ENCODE peak calls at places on chromosomes 6 and 20, in six cellular contexts. One of them, this sample, is unnamed.

GRCh38 chr6:155936127-155936526 is 480.5 kb upstream of the NOX3 start:
- DNase-seq in NCI-H345: no peak
- DNase-seq in LoVo: no peak
- DNase-seq in activated CD8-positive, alpha-beta memory T cell treated with anti-CD3 and anti-CD28 coated beads, Interleukin-2, amount 50 U/mL, for 4 hours: no peak
- DNase-seq in HTR-8/SVneo: no peak
- DNase-seq in T-cell: no peak
- DNase-seq in this sample: no peak

GRCh38 chr6:20933057-20933792 is 399.0 kb downstream of the CDKAL1 start:
- DNase-seq in NCI-H345: peak
- DNase-seq in LoVo: peak
- DNase-seq in activated CD8-positive, alpha-beta memory T cell treated with anti-CD3 and anti-CD28 coated beads, Interleukin-2, amount 50 U/mL, for 4 hours: no peak
- DNase-seq in HTR-8/SVneo: no peak
- DNase-seq in T-cell: no peak
- DNase-seq in this sample: peak

GRCh38 chr6:25934735-25935313 is 4.3 kb upstream of the SLC17A2 start:
- DNase-seq in NCI-H345: no peak
- DNase-seq in LoVo: no peak
- DNase-seq in activated CD8-positive, alpha-beta memory T cell treated with anti-CD3 and anti-CD28 coated beads, Interleukin-2, amount 50 U/mL, for 4 hours: no peak
- DNase-seq in HTR-8/SVneo: no peak
- DNase-seq in T-cell: no peak
- DNase-seq in this sample: no peak

GRCh38 chr6:125950293-125950692 is 6.3 kb upstream of the HINT3 start:
- DNase-seq in NCI-H345: no peak
- DNase-seq in LoVo: no peak
- DNase-seq in activated CD8-positive, alpha-beta memory T cell treated with anti-CD3 and anti-CD28 coated beads, Interleukin-2, amount 50 U/mL, for 4 hours: no peak
- DNase-seq in HTR-8/SVneo: peak
- DNase-seq in T-cell: no peak
- DNase-seq in this sample: no peak

GRCh38 chr6:37131104-37131959 is 38.6 kb upstream of the PIM1 start:
- DNase-seq in NCI-H345: no peak
- DNase-seq in LoVo: no peak
- DNase-seq in activated CD8-positive, alpha-beta memory T cell treated with anti-CD3 and anti-CD28 coated beads, Interleukin-2, amount 50 U/mL, for 4 hours: no peak
- DNase-seq in HTR-8/SVneo: no peak
- DNase-seq in T-cell: no peak
- DNase-seq in this sample: peak

GRCh38 chr6:163900570-163900969 is 486.1 kb downstream of the QKI start:
- DNase-seq in NCI-H345: no peak
- DNase-seq in LoVo: no peak
- DNase-seq in activated CD8-positive, alpha-beta memory T cell treated with anti-CD3 and anti-CD28 coated beads, Interleukin-2, amount 50 U/mL, for 4 hours: no peak
- DNase-seq in HTR-8/SVneo: no peak
- DNase-seq in T-cell: no peak
- DNase-seq in this sample: no peak

GRCh38 chr6:41723178-41723935 is 12.1 kb downstream of the TFEB start:
- DNase-seq in NCI-H345: no peak
- DNase-seq in LoVo: no peak
- DNase-seq in activated CD8-positive, alpha-beta memory T cell treated with anti-CD3 and anti-CD28 coated beads, Interleukin-2, amount 50 U/mL, for 4 hours: no peak
- DNase-seq in HTR-8/SVneo: peak
- DNase-seq in T-cell: no peak
- DNase-seq in this sample: peak

GRCh38 chr6:107154131-107154906 is 39.0 kb upstream of the BEND3 start:
- DNase-seq in NCI-H345: peak
- DNase-seq in LoVo: no peak
- DNase-seq in activated CD8-positive, alpha-beta memory T cell treated with anti-CD3 and anti-CD28 coated beads, Interleukin-2, amount 50 U/mL, for 4 hours: no peak
- DNase-seq in HTR-8/SVneo: no peak
- DNase-seq in T-cell: no peak
- DNase-seq in this sample: peak

GRCh38 chr6:74879234-74879633 is 326.6 kb downstream of the COL12A1 start:
- DNase-seq in NCI-H345: no peak
- DNase-seq in LoVo: no peak
- DNase-seq in activated CD8-positive, alpha-beta memory T cell treated with anti-CD3 and anti-CD28 coated beads, Interleukin-2, amount 50 U/mL, for 4 hours: no peak
- DNase-seq in HTR-8/SVneo: peak
- DNase-seq in T-cell: no peak
- DNase-seq in this sample: no peak

GRCh38 chr20:44264287-44264686 is 17.2 kb downstream of the GDAP1L1 start:
- DNase-seq in NCI-H345: no peak
- DNase-seq in LoVo: no peak
- DNase-seq in activated CD8-positive, alpha-beta memory T cell treated with anti-CD3 and anti-CD28 coated beads, Interleukin-2, amount 50 U/mL, for 4 hours: no peak
- DNase-seq in HTR-8/SVneo: no peak
- DNase-seq in T-cell: no peak
- DNase-seq in this sample: no peak

GRCh38 chr20:1178103-1178502 is 6.7 kb downstream of the TMEM74B start:
- DNase-seq in NCI-H345: no peak
- DNase-seq in LoVo: no peak
- DNase-seq in activated CD8-positive, alpha-beta memory T cell treated with anti-CD3 and anti-CD28 coated beads, Interleukin-2, amount 50 U/mL, for 4 hours: no peak
- DNase-seq in HTR-8/SVneo: no peak
- DNase-seq in T-cell: no peak
- DNase-seq in this sample: no peak

GRCh38 chr20:11852801-11853200 is 64.9 kb upstream of the BTBD3 start:
- DNase-seq in NCI-H345: no peak
- DNase-seq in LoVo: no peak
- DNase-seq in activated CD8-positive, alpha-beta memory T cell treated with anti-CD3 and anti-CD28 coated beads, Interleukin-2, amount 50 U/mL, for 4 hours: no peak
- DNase-seq in HTR-8/SVneo: peak
- DNase-seq in T-cell: no peak
- DNase-seq in this sample: no peak

GRCh38 chr6:138691595-138692057 is 81.9 kb upstream of the CCDC28A start:
- DNase-seq in NCI-H345: peak
- DNase-seq in LoVo: no peak
- DNase-seq in activated CD8-positive, alpha-beta memory T cell treated with anti-CD3 and anti-CD28 coated beads, Interleukin-2, amount 50 U/mL, for 4 hours: no peak
- DNase-seq in HTR-8/SVneo: peak
- DNase-seq in T-cell: no peak
- DNase-seq in this sample: peak

GRCh38 chr6:159978291-159979135 is 9.6 kb downstream of the IGF2R start:
- DNase-seq in NCI-H345: peak
- DNase-seq in LoVo: no peak
- DNase-seq in activated CD8-positive, alpha-beta memory T cell treated with anti-CD3 and anti-CD28 coated beads, Interleukin-2, amount 50 U/mL, for 4 hours: peak
- DNase-seq in HTR-8/SVneo: no peak
- DNase-seq in T-cell: no peak
- DNase-seq in this sample: peak

GRCh38 chr20:63134201-63134612 is 81.7 kb downstream of the YTHDF1 start:
- DNase-seq in NCI-H345: no peak
- DNase-seq in LoVo: no peak
- DNase-seq in activated CD8-positive, alpha-beta memory T cell treated with anti-CD3 and anti-CD28 coated beads, Interleukin-2, amount 50 U/mL, for 4 hours: no peak
- DNase-seq in HTR-8/SVneo: no peak
- DNase-seq in T-cell: no peak
- DNase-seq in this sample: no peak

GRCh38 chr6:43076928-43077809 is 1.1 kb downstream of the PTK7 start:
- DNase-seq in NCI-H345: peak
- DNase-seq in LoVo: no peak
- DNase-seq in activated CD8-positive, alpha-beta memory T cell treated with anti-CD3 and anti-CD28 coated beads, Interleukin-2, amount 50 U/mL, for 4 hours: no peak
- DNase-seq in HTR-8/SVneo: no peak
- DNase-seq in T-cell: no peak
- DNase-seq in this sample: peak

GRCh38 chr6:89028774-89029173 is 51.8 kb upstream of the PNRC1 start:
- DNase-seq in NCI-H345: no peak
- DNase-seq in LoVo: no peak
- DNase-seq in activated CD8-positive, alpha-beta memory T cell treated with anti-CD3 and anti-CD28 coated beads, Interleukin-2, amount 50 U/mL, for 4 hours: no peak
- DNase-seq in HTR-8/SVneo: no peak
- DNase-seq in T-cell: no peak
- DNase-seq in this sample: no peak

GRCh38 chr20:44091026-44091425 is 96.0 kb downstream of the JPH2 start:
- DNase-seq in NCI-H345: no peak
- DNase-seq in LoVo: no peak
- DNase-seq in activated CD8-positive, alpha-beta memory T cell treated with anti-CD3 and anti-CD28 coated beads, Interleukin-2, amount 50 U/mL, for 4 hours: no peak
- DNase-seq in HTR-8/SVneo: no peak
- DNase-seq in T-cell: no peak
- DNase-seq in this sample: no peak

GRCh38 chr20:42641886-42642285 is 547.8 kb downstream of the PTPRT start:
- DNase-seq in NCI-H345: no peak
- DNase-seq in LoVo: no peak
- DNase-seq in activated CD8-positive, alpha-beta memory T cell treated with anti-CD3 and anti-CD28 coated beads, Interleukin-2, amount 50 U/mL, for 4 hours: no peak
- DNase-seq in HTR-8/SVneo: no peak
- DNase-seq in T-cell: no peak
- DNase-seq in this sample: no peak

GRCh38 chr6:106527979-106528378 is 101.3 kb downstream of the RTN4IP1 start:
- DNase-seq in NCI-H345: no peak
- DNase-seq in LoVo: peak
- DNase-seq in activated CD8-positive, alpha-beta memory T cell treated with anti-CD3 and anti-CD28 coated beads, Interleukin-2, amount 50 U/mL, for 4 hours: no peak
- DNase-seq in HTR-8/SVneo: no peak
- DNase-seq in T-cell: no peak
- DNase-seq in this sample: no peak

GRCh38 chr20:2137552-2138201 is 36.0 kb downstream of the STK35 start:
- DNase-seq in NCI-H345: no peak
- DNase-seq in LoVo: no peak
- DNase-seq in activated CD8-positive, alpha-beta memory T cell treated with anti-CD3 and anti-CD28 coated beads, Interleukin-2, amount 50 U/mL, for 4 hours: no peak
- DNase-seq in HTR-8/SVneo: no peak
- DNase-seq in T-cell: no peak
- DNase-seq in this sample: no peak

GRCh38 chr6:85464722-85465150 is 14.9 kb downstream of the NT5E start:
- DNase-seq in NCI-H345: no peak
- DNase-seq in LoVo: peak
- DNase-seq in activated CD8-positive, alpha-beta memory T cell treated with anti-CD3 and anti-CD28 coated beads, Interleukin-2, amount 50 U/mL, for 4 hours: peak
- DNase-seq in HTR-8/SVneo: peak
- DNase-seq in T-cell: no peak
- DNase-seq in this sample: no peak

GRCh38 chr6:157211603-157212455 is 111.5 kb downstream of the TMEM242 start:
- DNase-seq in NCI-H345: peak
- DNase-seq in LoVo: no peak
- DNase-seq in activated CD8-positive, alpha-beta memory T cell treated with anti-CD3 and anti-CD28 coated beads, Interleukin-2, amount 50 U/mL, for 4 hours: no peak
- DNase-seq in HTR-8/SVneo: no peak
- DNase-seq in T-cell: no peak
- DNase-seq in this sample: peak

GRCh38 chr20:56628873-56629463 is at the start of gene TFAP2C:
- DNase-seq in NCI-H345: peak
- DNase-seq in LoVo: no peak
- DNase-seq in activated CD8-positive, alpha-beta memory T cell treated with anti-CD3 and anti-CD28 coated beads, Interleukin-2, amount 50 U/mL, for 4 hours: no peak
- DNase-seq in HTR-8/SVneo: peak
- DNase-seq in T-cell: no peak
- DNase-seq in this sample: peak